ENCODE peak calls at places on chromosomes 6 and 20, in nine cellular contexts. H is GM12878; P is AG04450; W is D341Med; B is epithelial cell of esophagus; I is ecto neural progenitor cell; F is iris pigment epithelial cell; A is stimulated activated CD4-positive, alpha-beta T cell treated with anti-CD3 and anti-CD28 coated beads, Interleukin-15, amount 100 ng/mL, for 24 hours; Y is activated naive CD4-positive, alpha-beta T cell. T is an unnamed sample.

GRCh38 chr6:134317471-134318131 is at the start of gene SGK1:
- DNase-seq in H (no peak), P (no peak), W (no peak), B (peak), I (peak), F (peak), A (peak), Y (no peak), T (no peak)

GRCh38 chr6:122997541-122998150 is 1.6 kb downstream of the CLVS2 start:
- DNase-seq in H (no peak), P (no peak), W (no peak), B (no peak), I (no peak), F (no peak), A (no peak), Y (no peak), T (no peak)

GRCh38 chr20:47762699-47763098 is 22.6 kb downstream of the SULF2 start:
- DNase-seq in H (no peak), P (no peak), W (no peak), B (no peak), I (no peak), F (peak), A (no peak), Y (no peak), T (no peak)

GRCh38 chr6:97626586-97627441 is 343.8 kb upstream of the MMS22L start:
- DNase-seq in H (no peak), P (no peak), W (peak), B (peak), I (no peak), F (peak), A (no peak), Y (no peak), T (no peak)

GRCh38 chr6:33858053-33858475 is 54.3 kb upstream of the MLN start:
- DNase-seq in H (no peak), P (no peak), W (no peak), B (no peak), I (no peak), F (no peak), A (no peak), Y (no peak), T (no peak)

GRCh38 chr6:109526905-109527628 is 44.0 kb upstream of the ZBTB24 start:
- DNase-seq in H (peak), P (peak), W (peak), B (peak), I (peak), F (peak), A (peak), Y (peak), T (no peak)

GRCh38 chr20:31819083-31819784 is at the start of gene MYLK2:
- DNase-seq in H (no peak), P (no peak), W (no peak), B (no peak), I (peak), F (no peak), A (no peak), Y (no peak), T (no peak)

GRCh38 chr6:122753688-122754056 is 25.8 kb upstream of the FABP7 start:
- DNase-seq in H (no peak), P (no peak), W (no peak), B (no peak), I (no peak), F (no peak), A (no peak), Y (no peak), T (no peak)

GRCh38 chr6:142918339-142919042 is 26.5 kb downstream of the HIVEP2 start:
- DNase-seq in H (no peak), P (no peak), W (no peak), B (no peak), I (no peak), F (no peak), A (no peak), Y (no peak), T (no peak)